ENCODE peak calls at places on chromosomes 11 and 22, in seven cellular contexts. X is hepatocyte, G is K562, M is fibroblast of lung, B is OCI-LY7, Z is GM23338, V is HCT116. T is an unnamed sample.

GRCh38 chr11:85950317-85951048 is 95.3 kb downstream of the CCDC83 start:
- DNase-seq in X (no peak), G (no peak), M (no peak), B (no peak), Z (no peak), V (no peak), T (no peak)

GRCh38 chr11:120316880-120317688 is 8.0 kb upstream of the TLCD5 start:
- DNase-seq in X (peak; percentile 42), G (no peak), M (peak; percentile 48), B (no peak), Z (peak; percentile 74), V (no peak), T (no peak)

GRCh38 chr11:15815246-15816209 is 540.8 kb downstream of the SOX6 start:
- DNase-seq in X (no peak), G (no peak), M (peak; percentile 42), B (no peak), Z (no peak), V (no peak), T (no peak)

GRCh38 chr11:20015529-20016427 is 144.5 kb downstream of the DBX1 start:
- DNase-seq in X (no peak), G (no peak), M (no peak), B (no peak), Z (no peak), V (no peak), T (no peak)

GRCh38 chr22:49205401-49205800 is 622.3 kb downstream of the BRD1 start:
- DNase-seq in X (no peak), G (no peak), M (no peak), B (no peak), Z (no peak), V (no peak), T (no peak)

GRCh38 chr11:72524711-72525110 is 90.4 kb upstream of the CLPB start:
- DNase-seq in X (no peak), G (no peak), M (no peak), B (no peak), Z (no peak), V (no peak), T (no peak)

GRCh38 chr11:46521947-46522681 is 71.7 kb downstream of the AMBRA1 start:
- DNase-seq in X (no peak), G (no peak), M (peak; percentile 20), B (no peak), Z (peak; percentile 33), V (no peak), T (no peak)

GRCh38 chr11:1931326-1931725 is 11.8 kb downstream of the TNNT3 start:
- DNase-seq in X (no peak), G (no peak), M (peak; percentile 55), B (no peak), Z (no peak), V (no peak), T (no peak)

GRCh38 chr11:65821107-65821506 is 12.7 kb upstream of the SNX32 start:
- DNase-seq in X (peak; percentile 65), G (no peak), M (no peak), B (no peak), Z (no peak), V (no peak), T (no peak)

GRCh38 chr11:134120921-134121526 is 52.2 kb downstream of the JAM3 start:
- DNase-seq in X (no peak), G (no peak), M (peak; percentile 78), B (no peak), Z (no peak), V (no peak), T (no peak)

GRCh38 chr11:64005691-64006090 is 19.5 kb downstream of the OTUB1 start:
- DNase-seq in X (no peak), G (no peak), M (no peak), B (no peak), Z (no peak), V (no peak), T (no peak)

DNA sequence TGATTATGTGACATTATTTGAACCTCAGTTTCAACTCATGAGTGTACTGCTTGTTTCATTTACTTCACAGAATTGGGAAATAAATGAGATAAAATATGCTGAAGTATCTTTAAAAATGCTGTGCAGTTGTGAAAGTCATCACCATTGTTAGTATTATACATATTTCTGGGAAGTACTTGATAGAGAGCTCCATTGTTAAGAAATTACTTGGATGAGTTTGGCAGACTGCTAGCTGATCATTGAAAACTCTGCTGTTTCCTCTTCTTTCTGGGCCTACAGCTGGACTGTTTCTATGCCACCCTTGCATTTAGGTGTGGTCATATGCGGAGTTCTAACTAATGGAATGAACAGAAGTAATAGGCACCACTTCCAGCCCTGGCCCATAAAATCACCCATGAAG is 10.0 kb downstream of the SIK2 start:
- DNase-seq in X (no peak), G (no peak), M (peak; percentile 87), B (no peak), Z (no peak), V (no peak), T (no peak)
- H3K79me2 ChIP-seq in X (peaks cover 72% of the 10 kb centered on the region), G (peaks cover 4% of the 10 kb centered on the region), M (peaks cover 14% of the 10 kb centered on the region), B (peaks cover 33% of the 10 kb centered on the region), Z (peaks cover 14% of the 10 kb centered on the region), V (peaks cover 35% of the 10 kb centered on the region), T (peaks cover 2% of the 10 kb centered on the region)

GRCh38 chr11:122102426-122102825 is 13.6 kb downstream of the BLID start:
- DNase-seq in X (no peak), G (no peak), M (no peak), B (no peak), Z (no peak), V (no peak), T (no peak)

GRCh38 chr11:122100222-122101080 is 15.6 kb downstream of the BLID start:
- DNase-seq in X (peak; percentile 54), G (no peak), M (peak; percentile 80), B (no peak), Z (peak; percentile 74), V (no peak), T (no peak)

GRCh38 chr11:122099345-122100045 is 16.5 kb downstream of the BLID start:
- DNase-seq in X (no peak), G (no peak), M (peak; percentile 65), B (no peak), Z (no peak), V (no peak), T (no peak)

GRCh38 chr11:122103366-122103765 is 12.6 kb downstream of the BLID start:
- DNase-seq in X (no peak), G (no peak), M (peak; percentile 52), B (no peak), Z (no peak), V (no peak), T (no peak)

GRCh38 chr11:122101625-122102291 is 14.3 kb downstream of the BLID start:
- DNase-seq in X (peak; percentile 81), G (no peak), M (peak; percentile 91), B (no peak), Z (peak; percentile 87), V (no peak), T (no peak)
- H3K79me2 ChIP-seq in X (peaks cover 43% of the 10 kb centered on the region), G (no peaks in the 10 kb centered on the region), M (peaks cover 97% of the 10 kb centered on the region), B (no peaks in the 10 kb centered on the region), Z (no peaks in the 10 kb centered on the region), V (peaks cover 100% of the 10 kb centered on the region), T (no peaks in the 10 kb centered on the region)

DNA sequence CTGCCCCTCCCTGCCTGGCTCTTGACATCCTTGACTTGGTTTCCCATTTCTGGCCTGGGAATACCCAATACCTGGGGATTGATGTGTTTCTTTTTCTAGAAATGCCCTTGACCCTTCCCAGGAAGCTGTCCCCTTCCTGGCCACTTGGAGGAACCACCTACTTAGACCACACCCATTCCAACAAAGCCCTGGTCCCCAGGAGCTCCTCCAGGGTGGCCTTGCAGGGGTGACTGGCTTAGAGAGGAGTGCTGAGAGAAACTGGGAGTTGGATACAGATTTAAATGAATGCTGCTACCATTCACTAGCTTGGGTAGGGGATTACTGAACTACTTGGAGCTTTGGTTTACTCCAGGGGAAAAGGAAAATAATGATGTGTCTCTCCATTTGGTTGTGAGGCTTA is 22.1 kb downstream of the PANX1 start:
- DNase-seq in X (no peak), G (peak; percentile 36), M (no peak), B (no peak), Z (no peak), V (no peak), T (no peak)
- H3K79me2 ChIP-seq in X (peaks cover 81% of the 10 kb centered on the region), G (peaks cover 48% of the 10 kb centered on the region), M (peaks cover 50% of the 10 kb centered on the region), B (no peaks in the 10 kb centered on the region), Z (peaks cover 100% of the 10 kb centered on the region), V (peaks cover 84% of the 10 kb centered on the region), T (peaks cover 58% of the 10 kb centered on the region)

GRCh38 chr11:94809251-94809650 is 41.1 kb downstream of the AMOTL1 start:
- DNase-seq in X (no peak), G (no peak), M (no peak), B (no peak), Z (peak; percentile 24), V (no peak), T (no peak)
- H3K79me2 ChIP-seq in X (peaks cover 61% of the 10 kb centered on the region), G (peaks cover 7% of the 10 kb centered on the region), M (peaks cover 29% of the 10 kb centered on the region), B (no peaks in the 10 kb centered on the region), Z (peaks cover 3% of the 10 kb centered on the region), V (peaks cover 13% of the 10 kb centered on the region), T (no peaks in the 10 kb centered on the region)

GRCh38 chr11:70407814-70408213 is 9.5 kb downstream of the CTTN start:
- DNase-seq in X (no peak), G (no peak), M (no peak), B (no peak), Z (no peak), V (no peak), T (no peak)
- H3K79me2 ChIP-seq in X (peaks cover 46% of the 10 kb centered on the region), G (peaks cover 22% of the 10 kb centered on the region), M (peaks cover 66% of the 10 kb centered on the region), B (no peaks in the 10 kb centered on the region), Z (peaks cover 44% of the 10 kb centered on the region), V (peaks cover 81% of the 10 kb centered on the region), T (no peaks in the 10 kb centered on the region)

GRCh38 chr11:67367836-67368227 is 5.6 kb downstream of the CLCF1 start:
- DNase-seq in X (no peak), G (no peak), M (no peak), B (no peak), Z (no peak), V (no peak), T (no peak)
- H3K79me2 ChIP-seq in X (peaks cover 37% of the 10 kb centered on the region), G (peaks cover 23% of the 10 kb centered on the region), M (peaks cover 37% of the 10 kb centered on the region), B (no peaks in the 10 kb centered on the region), Z (no peaks in the 10 kb centered on the region), V (peaks cover 52% of the 10 kb centered on the region), T (no peaks in the 10 kb centered on the region)

T was measured in MM.1S.